ENCODE peak calls at places on chromosome 1, in eight cellular contexts. Y is RWPE1, U is GM13977, G is mammary epithelial cell, V is glutamatergic neuron, D is omental fat pad, W is AG09309, Q is GM10248. J is an unnamed sample.

GRCh38 chr1:112395261-112395831 is 668 bp upstream of the CTTNBP2NL start:
- DNase-seq in D (no peak), Q (no peak), U (no peak), V (no peak), Y (no peak), G (no peak), W (no peak), J (no peak)

GRCh38 chr1:224564491-224565084 is 51.5 kb upstream of the CNIH3 start:
- DNase-seq in W (no peak), G (no peak), V (peak), D (no peak), Q (no peak), U (no peak), Y (no peak), J (no peak)

GRCh38 chr1:91730781-91731732 is 154.9 kb downstream of the TGFBR3 start:
- DNase-seq in V (no peak), Y (peak), D (peak), Q (peak), U (no peak), G (peak), W (peak), J (no peak)

GRCh38 chr1:233719626-233720334 is 105.9 kb downstream of the KCNK1 start:
- DNase-seq in D (no peak), G (no peak), Y (no peak), V (no peak), U (no peak), W (no peak), Q (no peak), J (no peak)

GRCh38 chr1:236395780-236396664 is 1.9 kb downstream of the EDARADD start:
- DNase-seq in V (no peak), Q (no peak), U (no peak), G (peak), W (no peak), D (no peak), Y (peak), J (no peak)

GRCh38 chr1:201275266-201275666 is 8.0 kb upstream of the PKP1 start:
- DNase-seq in G (peak), W (peak), Q (no peak), Y (peak), D (no peak), U (no peak), V (no peak), J (peak)

GRCh38 chr1:244680667-244681066 is 27.7 kb downstream of the DESI2 start:
- DNase-seq in Y (no peak), W (no peak), G (peak), V (no peak), Q (no peak), U (no peak), D (no peak), J (no peak)

GRCh38 chr1:59565611-59566410 is 248.9 kb upstream of the HOOK1 start:
- DNase-seq in G (no peak), W (peak), U (no peak), Y (no peak), V (no peak), D (no peak), Q (no peak), J (peak)

GRCh38 chr1:97553975-97554374 is 366.9 kb downstream of the DPYD start:
- DNase-seq in Y (no peak), U (no peak), W (no peak), G (no peak), Q (no peak), D (no peak), V (no peak), J (no peak)

GRCh38 chr1:85275701-85276289 is 637 bp downstream of the BCL10 start:
- DNase-seq in U (peak), Q (peak), Y (no peak), D (no peak), V (no peak), W (no peak), G (no peak), J (no peak)

GRCh38 chr1:6667139-6667538 is 34.5 kb downstream of the DNAJC11 start:
- DNase-seq in Y (no peak), W (no peak), Q (no peak), U (no peak), V (no peak), G (no peak), D (no peak), J (no peak)

GRCh38 chr1:87810166-87810565 is 481.5 kb downstream of the LMO4 start:
- DNase-seq in Q (no peak), Y (no peak), V (no peak), W (no peak), G (no peak), U (no peak), D (no peak), J (no peak)

GRCh38 chr1:163875927-163876320 is 554.2 kb downstream of the NUF2 start:
- DNase-seq in U (no peak), W (peak), Q (no peak), V (no peak), G (no peak), D (no peak), Y (no peak), J (peak)

DNA sequence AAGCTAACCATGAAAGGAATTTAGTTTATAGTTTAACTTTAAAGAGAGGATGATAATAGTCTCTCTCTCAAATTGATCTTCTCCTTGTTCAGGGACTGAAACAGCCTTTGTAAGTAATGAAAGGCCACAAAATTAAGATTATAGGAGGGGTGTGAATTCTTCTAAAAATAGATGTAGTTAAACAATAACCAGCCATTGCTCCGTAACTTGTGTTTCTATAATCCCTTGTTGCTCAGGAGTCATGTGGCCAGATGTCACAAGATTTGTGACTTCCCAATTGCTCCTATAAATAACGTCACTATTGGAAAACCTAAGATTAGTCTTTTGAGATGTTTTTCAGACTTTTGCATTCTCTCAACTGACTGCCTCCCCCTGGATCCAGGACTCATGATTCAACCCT is 265.2 kb upstream of the USP24 start:
- DNase-seq in Q (no peak), V (no peak), U (no peak), W (no peak), G (no peak), Y (no peak), D (no peak), J (no peak)
- TF ChIP-seq CTCF in Q (no peak), V (no peak), U (no peak), W (no peak), G (no peak), Y (no peak), D (no peak), J (no peak)

GRCh38 chr1:178344513-178345077 is 152.2 kb downstream of the CLEC20A start:
- DNase-seq in D (no peak), Q (peak), G (peak), Y (peak), U (peak), V (no peak), W (peak), J (peak)
- TF ChIP-seq CTCF in D (no peak), Q (no peak), G (peak), Y (peak), U (peak), V (peak), W (peak), J (peak)

GRCh38 chr1:183470961-183471747 is 1.1 kb upstream of the SMG7 start:
- DNase-seq in Y (peak), Q (peak), W (peak), U (peak), G (peak), D (peak), V (peak), J (peak)
- TF ChIP-seq CTCF in Y (no peak), Q (no peak), W (no peak), U (peak), G (no peak), D (no peak), V (no peak), J (no peak)

GRCh38 chr1:172320723-172321122 is 99.8 kb upstream of the C1orf105 start:
- DNase-seq in U (no peak), W (peak), G (no peak), V (no peak), D (no peak), Y (no peak), Q (no peak), J (peak)
- TF ChIP-seq CTCF in U (no peak), W (peak), G (no peak), V (no peak), D (no peak), Y (no peak), Q (no peak), J (no peak)

GRCh38 chr1:206518743-206519142 is 11.4 kb downstream of the RASSF5 start:
- DNase-seq in W (no peak), V (no peak), Y (no peak), G (no peak), D (no peak), U (no peak), Q (no peak), J (no peak)
- TF ChIP-seq CTCF in W (no peak), V (no peak), Y (no peak), G (no peak), D (no peak), U (no peak), Q (no peak), J (no peak)

J was measured in HFFc6.